ENCODE peak calls at places on chromosomes 13 and 19, in seven cellular contexts. D is ovary; W is effector memory CD4-positive, alpha-beta T cell; B is smooth muscle cell of the brain vasculature; G is right cardiac atrium; R is stimulated activated CD8-positive, alpha-beta memory T cell treated with anti-CD3 and anti-CD28 coated beads, Interleukin-7, amount 100 ng/mL, for 24 hours; S is activated CD4-positive, alpha-beta T cell treated with anti-CD3 and anti-CD28 coated beads, Interleukin-2, amount 10 ng/mL, durations not matched to agents 7 days and 5 days. V is an unnamed sample.

GRCh38 chr13:45301263-45301662 is 39.7 kb downstream of the TPT1 start:
- DNase-seq in S (no peak), B (no peak), W (no peak), G (no peak), D (no peak), R (no peak), V (no peak)

GRCh38 chr19:39408392-39409206 is 2.0 kb downstream of the ZFP36 start:
- DNase-seq in B (no peak), G (peak; percentile 65), R (no peak), D (peak; percentile 64), W (peak; percentile 41), S (peak; percentile 33), V (peak; percentile 49)

GRCh38 chr13:73462241-73462640 is 403.4 kb downstream of the KLF5 start:
- DNase-seq in R (no peak), W (no peak), B (no peak), S (no peak), D (no peak), G (no peak), V (no peak)

GRCh38 chr19:45668342-45668871 is 386 bp downstream of the GIPR start:
- DNase-seq in B (no peak), W (no peak), D (no peak), G (no peak), S (peak; percentile 32), R (no peak), V (no peak)

GRCh38 chr13:104773775-104774174 is 1707.6 kb upstream of the SLC10A2 start:
- DNase-seq in G (no peak), W (no peak), B (peak; percentile 33), S (no peak), R (no peak), D (no peak), V (no peak)

GRCh38 chr13:79404985-79405384 is 1.1 kb downstream of the RBM26 start:
- DNase-seq in B (no peak), R (no peak), G (no peak), D (no peak), S (no peak), W (no peak), V (no peak)

GRCh38 chr13:37954191-37954590 is 84.6 kb upstream of the TRPC4 start:
- DNase-seq in R (no peak), B (no peak), W (no peak), D (no peak), G (no peak), S (no peak), V (no peak)

GRCh38 chr13:64278493-64278892 is 2862.8 kb upstream of the PCDH20 start:
- DNase-seq in G (no peak), S (no peak), D (no peak), W (no peak), R (no peak), B (peak; percentile 12), V (peak; percentile 56)

GRCh38 chr19:5074418-5074817 is 105.5 kb downstream of the KDM4B start:
- DNase-seq in D (no peak), S (no peak), G (peak; percentile 35), W (no peak), B (no peak), R (no peak), V (no peak)

GRCh38 chr19:33376931-33377557 is 3.5 kb downstream of the CEBPG start:
- DNase-seq in R (no peak), D (no peak), B (no peak), W (no peak), S (no peak), G (no peak), V (no peak)

GRCh38 chr13:51255556-51255955 is 33.4 kb downstream of the FAM124A start:
- DNase-seq in D (no peak), S (no peak), B (no peak), G (no peak), R (no peak), W (no peak), V (no peak)

GRCh38 chr19:883661-884211 is 9.3 kb downstream of the MED16 start:
- DNase-seq in R (no peak), G (no peak), B (no peak), D (no peak), S (no peak), W (no peak), V (no peak)

GRCh38 chr19:15633122-15633521 is 7.6 kb upstream of the CYP4F3 start:
- DNase-seq in B (no peak), S (no peak), W (no peak), D (no peak), R (no peak), G (no peak), V (no peak)

GRCh38 chr13:110634558-110634957 is 19.2 kb downstream of the NAXD start:
- DNase-seq in R (no peak), D (no peak), B (peak; percentile 66), W (no peak), S (no peak), G (peak; percentile 37), V (peak; percentile 82)

GRCh38 chr19:38375748-38376147 is 1.4 kb downstream of the PSMD8 start:
- DNase-seq in D (no peak), S (no peak), W (no peak), R (no peak), G (peak; percentile 67), B (no peak), V (no peak)